ENCODE peak calls at places on chromosomes 1 and 21, in four cellular contexts. One of them, this sample, is unnamed.

GRCh38 chr1:111811891-111812290 is 56.2 kb downstream of the DDX20 start:
- DNase-seq in GM12878: no peak
- DNase-seq in K562: no peak
- DNase-seq in WTC11: no peak
- DNase-seq in this sample: no peak

GRCh38 chr1:162144853-162145252 is 75.4 kb downstream of the NOS1AP start:
- DNase-seq in GM12878: no peak
- DNase-seq in WTC11: peak
- DNase-seq in K562: no peak
- DNase-seq in this sample: peak

GRCh38 chr1:227934476-227935313 is 13.0 kb downstream of the WNT9A start:
- DNase-seq in GM12878: no peak
- DNase-seq in K562: peak
- DNase-seq in WTC11: no peak
- DNase-seq in this sample: no peak

GRCh38 chr1:229094476-229095311 is 176.2 kb upstream of the RAB4A start:
- DNase-seq in K562: no peak
- DNase-seq in GM12878: no peak
- DNase-seq in WTC11: no peak
- DNase-seq in this sample: no peak

GRCh38 chr1:204113900-204114299 is 37.9 kb downstream of the ETNK2 start:
- DNase-seq in GM12878: no peak
- DNase-seq in K562: no peak
- DNase-seq in WTC11: no peak
- DNase-seq in this sample: no peak

GRCh38 chr1:30596891-30597290 is 126.5 kb downstream of the MATN1 start:
- DNase-seq in K562: no peak
- DNase-seq in WTC11: no peak
- DNase-seq in GM12878: no peak
- DNase-seq in this sample: no peak

GRCh38 chr1:44327679-44328491 is 27.2 kb downstream of the ERI3 start:
- DNase-seq in WTC11: peak
- DNase-seq in K562: peak
- DNase-seq in GM12878: no peak
- DNase-seq in this sample: peak

GRCh38 chr1:117210831-117211261 is at the start of gene VTCN1:
- DNase-seq in K562: no peak
- DNase-seq in WTC11: no peak
- DNase-seq in GM12878: no peak
- DNase-seq in this sample: no peak

GRCh38 chr21:17438642-17439041 is 74.2 kb upstream of the CXADR start:
- DNase-seq in WTC11: peak
- DNase-seq in GM12878: no peak
- DNase-seq in K562: no peak
- DNase-seq in this sample: peak

GRCh38 chr21:34017127-34017961 is 56.0 kb upstream of the MRPS6 start:
- DNase-seq in GM12878: peak
- DNase-seq in WTC11: no peak
- DNase-seq in K562: no peak
- DNase-seq in this sample: no peak

GRCh38 chr1:211830055-211830329 is 571 bp downstream of the LPGAT1 start:
- DNase-seq in K562: no peak
- DNase-seq in GM12878: no peak
- DNase-seq in WTC11: no peak
- DNase-seq in this sample: no peak

GRCh38 chr1:241138248-241138647 is 218.8 kb downstream of the RGS7 start:
- DNase-seq in K562: no peak
- DNase-seq in WTC11: no peak
- DNase-seq in GM12878: no peak
- DNase-seq in this sample: no peak

GRCh38 chr1:43913051-43913501 is 20.5 kb upstream of the ARTN start:
- DNase-seq in GM12878: no peak
- DNase-seq in K562: no peak
- DNase-seq in WTC11: no peak
- DNase-seq in this sample: no peak

GRCh38 chr1:169697769-169698168 is 13.7 kb downstream of the SELL start:
- DNase-seq in K562: no peak
- DNase-seq in GM12878: peak
- DNase-seq in WTC11: no peak
- DNase-seq in this sample: no peak

GRCh38 chr1:169704797-169705196 is 6.6 kb downstream of the SELL start:
- DNase-seq in WTC11: no peak
- DNase-seq in GM12878: no peak
- DNase-seq in K562: no peak
- DNase-seq in this sample: no peak

GRCh38 chr1:169699769-169700168 is 11.7 kb downstream of the SELL start:
- DNase-seq in K562: no peak
- DNase-seq in GM12878: no peak
- DNase-seq in WTC11: no peak
- DNase-seq in this sample: no peak

GRCh38 chr1:169698976-169699375 is 12.4 kb downstream of the SELL start:
- DNase-seq in GM12878: no peak
- DNase-seq in K562: no peak
- DNase-seq in WTC11: no peak
- DNase-seq in this sample: no peak

GRCh38 chr1:169701261-169701802 is 10.1 kb downstream of the SELL start:
- DNase-seq in WTC11: no peak
- DNase-seq in GM12878: no peak
- DNase-seq in K562: no peak
- DNase-seq in this sample: no peak
- TF ChIP-seq CREB1 in WTC11: no peak
- TF ChIP-seq CREB1 in GM12878: no peak
- TF ChIP-seq CREB1 in K562: no peak
- TF ChIP-seq CREB1 in this sample: no peak

GRCh38 chr1:14786104-14786675 is 187.7 kb downstream of the KAZN start:
- DNase-seq in GM12878: no peak
- DNase-seq in WTC11: no peak
- DNase-seq in K562: no peak
- DNase-seq in this sample: no peak
- TF ChIP-seq CREB1 in GM12878: no peak
- TF ChIP-seq CREB1 in WTC11: no peak
- TF ChIP-seq CREB1 in K562: no peak
- TF ChIP-seq CREB1 in this sample: no peak

DNA sequence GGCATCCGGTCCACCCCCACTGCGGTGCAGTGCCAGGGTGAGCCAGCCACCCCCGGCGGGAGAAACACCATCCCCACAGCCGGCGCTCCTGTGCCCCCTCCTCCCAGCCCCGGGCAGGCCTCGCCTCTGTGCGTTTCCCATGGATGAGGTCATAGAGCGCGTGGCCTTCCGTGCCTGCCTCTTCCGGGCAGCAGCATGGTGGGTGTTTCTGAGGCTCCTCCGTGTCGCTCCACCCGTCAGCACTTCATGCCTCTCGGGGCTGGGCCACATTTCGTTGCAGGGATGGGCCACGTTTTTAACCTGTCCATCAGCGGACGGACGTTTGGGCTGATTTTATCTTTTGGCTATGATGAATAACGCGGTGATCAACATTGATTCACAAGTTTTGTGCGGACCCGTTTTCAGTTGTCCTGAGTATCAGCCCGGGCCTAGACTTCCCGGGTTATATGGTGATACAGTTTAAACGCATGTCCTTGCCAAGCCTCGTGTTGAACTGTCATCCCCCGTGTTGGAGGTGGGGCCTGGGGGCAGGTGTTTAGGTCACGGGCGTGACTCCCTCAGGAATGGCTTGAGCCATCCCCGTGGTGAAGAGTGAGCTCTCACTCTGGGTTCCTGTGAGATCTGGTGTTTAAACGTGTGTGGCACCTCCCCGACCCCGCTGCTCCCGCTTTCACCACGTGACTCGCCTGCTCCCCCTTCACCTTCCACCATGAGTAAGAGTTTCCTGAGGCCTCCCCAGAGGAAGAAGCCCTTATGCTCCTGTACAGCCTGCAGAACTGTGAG is 64.8 kb downstream of the SLX9 start:
- DNase-seq in K562: peak
- DNase-seq in GM12878: no peak
- DNase-seq in WTC11: peak
- DNase-seq in this sample: no peak
- TF ChIP-seq CREB1 in K562: no peak
- TF ChIP-seq CREB1 in GM12878: no peak
- TF ChIP-seq CREB1 in WTC11: no peak
- TF ChIP-seq CREB1 in this sample: no peak

DNA sequence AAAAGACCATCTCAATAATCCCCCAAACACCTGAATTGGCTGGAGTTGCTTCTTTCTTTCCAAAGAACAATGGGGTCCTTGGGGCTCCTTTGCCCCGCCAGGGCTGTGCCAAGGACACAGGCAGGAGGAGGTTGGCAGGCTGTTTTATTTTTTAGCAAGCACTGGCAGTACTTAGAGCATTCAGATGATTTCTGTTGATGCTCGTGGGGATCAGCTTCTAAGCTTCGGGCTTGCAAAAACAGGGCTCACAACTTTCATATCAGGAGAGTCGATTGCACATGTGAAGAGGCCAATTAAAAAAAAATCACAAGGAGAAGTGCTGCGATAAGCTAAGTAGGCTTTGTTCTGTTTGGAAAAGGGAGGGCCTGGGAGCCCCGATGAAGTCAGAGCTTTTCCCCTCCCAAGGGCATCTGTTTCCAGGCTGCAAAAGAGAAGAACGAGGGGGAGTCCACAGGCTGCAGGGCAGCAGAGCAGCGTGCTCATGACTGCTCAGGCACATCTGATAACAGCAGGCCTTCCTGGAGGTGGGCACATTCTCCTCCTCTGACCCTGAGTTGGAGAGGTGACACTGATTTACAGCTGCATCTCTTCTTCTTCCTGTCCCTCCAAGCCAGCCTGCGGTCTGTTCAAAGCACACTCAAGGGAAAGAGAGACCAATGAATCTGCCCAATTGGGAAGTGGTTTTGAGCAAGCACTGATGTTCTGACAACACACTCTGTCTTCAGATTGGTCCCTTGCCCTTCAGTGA is 27.3 kb upstream of the BCAR3 start:
- DNase-seq in K562: no peak
- DNase-seq in WTC11: no peak
- DNase-seq in GM12878: no peak
- DNase-seq in this sample: no peak
- TF ChIP-seq CREB1 in K562: no peak
- TF ChIP-seq CREB1 in WTC11: no peak
- TF ChIP-seq CREB1 in GM12878: no peak
- TF ChIP-seq CREB1 in this sample: no peak

This sample was measured in GM23338.